ENCODE peak calls at places on chromosomes 3 and 15, in four cellular contexts. U is A549, F is ovary, T is HAP-1. D is an unnamed sample. For H3K4me1, the result is how much of the 10 kb centered on the place peaks cover.

GRCh38 chr3:49902511-49903345 is 945 bp downstream of the MST1R start:
- DNase-seq in U (no peak), F (peak), T (no peak), D (no peak)

GRCh38 chr3:30662836-30663235 is 56.4 kb downstream of the TGFBR2 start:
- DNase-seq in U (no peak), F (no peak), T (no peak), D (no peak)

GRCh38 chr3:158809642-158810041 is 7.8 kb downstream of the MFSD1 start:
- DNase-seq in U (no peak), F (no peak), T (no peak), D (no peak)

GRCh38 chr15:54462511-54462913 is 484.3 kb downstream of the UNC13C start:
- DNase-seq in U (no peak), F (no peak), T (no peak), D (no peak)

GRCh38 chr3:180911876-180912303 is 580 bp upstream of the FXR1 start:
- DNase-seq in U (no peak), F (no peak), T (no peak), D (no peak)

GRCh38 chr3:18238721-18239331 is 186.3 kb downstream of the SATB1 start:
- DNase-seq in U (no peak), F (no peak), T (no peak), D (no peak)

GRCh38 chr15:43187544-43188155 is 2.4 kb downstream of the CCNDBP1 start:
- DNase-seq in U (peak), F (no peak), T (no peak), D (peak)

GRCh38 chr3:124773351-124774304 is 43.4 kb downstream of the UMPS start:
- DNase-seq in U (no peak), F (no peak), T (no peak), D (no peak)

GRCh38 chr3:10852031-10852795 is 36.2 kb downstream of the SLC6A11 start:
- DNase-seq in U (no peak), F (no peak), T (no peak), D (no peak)

GRCh38 chr3:78507196-78507984 is 1260.4 kb downstream of the ROBO1 start:
- DNase-seq in U (no peak), F (no peak), T (peak), D (no peak)

GRCh38 chr3:95899494-95899893 is 914.9 kb upstream of the EPHA6 start:
- DNase-seq in U (no peak), F (no peak), T (no peak), D (no peak)

GRCh38 chr3:178170698-178171535 is 365.3 kb upstream of the KCNMB2 start:
- DNase-seq in U (peak), F (no peak), T (no peak), D (no peak)

GRCh38 chr3:39208463-39209055 is 16.2 kb upstream of the XIRP1 start:
- DNase-seq in U (peak), F (no peak), T (peak), D (no peak)

GRCh38 chr15:75731248-75732100 is 18.8 kb upstream of the CSPG4 start:
- DNase-seq in U (no peak), F (peak), T (peak), D (no peak)

GRCh38 chr15:62857411-62857853 is 185.1 kb upstream of the TPM1 start:
- DNase-seq in U (peak), F (no peak), T (no peak), D (peak)

GRCh38 chr15:68372291-68372811 is 59.6 kb downstream of the ITGA11 start:
- DNase-seq in U (peak), F (peak), T (peak), D (no peak)

GRCh38 chr3:127694467-127695215 is 21.9 kb downstream of the ABTB1 start:
- DNase-seq in U (peak), F (no peak), T (peak), D (peak)

GRCh38 chr3:16332904-16333426 is 68.0 kb downstream of the OXNAD1 start:
- DNase-seq in U (no peak), F (no peak), T (no peak), D (no peak)

GRCh38 chr15:56192659-56193442 is 50.8 kb downstream of the RFX7 start:
- DNase-seq in U (no peak), F (no peak), T (no peak), D (no peak)

GRCh38 chr3:71582612-71583568 is 638 bp downstream of the FOXP1 start:
- DNase-seq in U (peak), F (peak), T (peak), D (peak)

GRCh38 chr3:126939347-126939735 is 43.6 kb upstream of the PLXNA1 start:
- DNase-seq in U (peak), F (no peak), T (peak), D (no peak)

GRCh38 chr15:35690698-35691116 is 144.7 kb upstream of the DPH6 start:
- DNase-seq in U (no peak), F (no peak), T (no peak), D (no peak)

GRCh38 chr3:46406440-46406785 is 453 bp downstream of the CCR5AS start:
- DNase-seq in U (no peak), F (no peak), T (no peak), D (no peak)

GRCh38 chr15:75420698-75421097 is 30.8 kb downstream of the SIN3A start:
- DNase-seq in U (no peak), F (no peak), T (no peak), D (no peak)

GRCh38 chr3:122519693-122520092 is 5.0 kb upstream of the KPNA1 start:
- DNase-seq in U (no peak), F (no peak), T (no peak), D (no peak)

GRCh38 chr15:89389841-89390603 is 55.4 kb upstream of the POLG start:
- DNase-seq in U (no peak), F (no peak), T (no peak), D (no peak)
- H3K4me1 ChIP-seq in U (under half), F (under half), T (under half), D (under half)

GRCh38 chr15:66631616-66632263 is 65.9 kb upstream of the LCTL start:
- DNase-seq in U (no peak), F (no peak), T (no peak), D (no peak)
- H3K4me1 ChIP-seq in U (under half), F (under half), T (under half), D (under half)

DNA sequence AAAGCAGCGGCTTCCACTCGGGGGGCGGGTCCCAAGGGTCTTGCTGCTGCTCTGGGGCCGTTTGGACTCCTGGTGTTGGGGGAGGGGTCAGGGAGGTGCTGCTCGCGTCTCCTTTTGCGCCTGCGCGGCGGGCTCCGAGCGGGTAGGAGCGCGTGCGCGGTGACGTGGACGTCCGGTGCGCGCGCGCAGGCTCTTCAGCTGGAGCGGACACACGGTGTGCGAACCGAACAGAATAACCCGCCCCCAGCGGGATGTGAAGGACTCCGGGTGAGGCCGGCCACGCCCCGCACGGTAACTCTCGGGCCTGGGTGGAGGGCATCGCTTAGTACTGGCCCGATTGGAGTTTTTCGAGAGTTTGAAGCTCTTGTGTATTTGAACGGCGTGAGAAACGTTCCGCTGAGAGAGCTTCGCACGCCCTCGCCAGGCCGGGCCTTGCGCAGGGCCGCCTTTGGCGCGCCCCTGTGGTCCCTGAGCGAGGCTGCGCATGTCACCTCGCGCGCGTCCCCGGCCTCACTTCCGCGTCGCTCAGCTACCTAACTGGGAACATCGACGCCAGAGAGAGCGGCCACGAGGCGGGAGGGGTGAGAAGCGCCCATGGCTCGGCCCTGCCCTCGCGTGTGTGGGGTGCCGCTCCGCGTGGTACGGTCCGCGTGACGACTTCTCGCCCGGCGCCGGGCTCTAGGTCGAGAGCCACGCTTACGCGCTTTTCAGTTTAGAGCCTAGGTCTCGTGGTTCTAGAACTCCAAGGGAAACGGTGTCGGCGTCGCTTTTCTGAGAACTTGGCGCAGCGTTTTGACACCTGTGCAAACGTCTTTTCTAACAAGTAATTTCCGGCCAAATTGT is at the start of gene MGA:
- DNase-seq in U (peak), F (peak), T (peak), D (peak)
- H3K4me1 ChIP-seq in U (under half), F (under half), T (under half), D (under half)

DNA sequence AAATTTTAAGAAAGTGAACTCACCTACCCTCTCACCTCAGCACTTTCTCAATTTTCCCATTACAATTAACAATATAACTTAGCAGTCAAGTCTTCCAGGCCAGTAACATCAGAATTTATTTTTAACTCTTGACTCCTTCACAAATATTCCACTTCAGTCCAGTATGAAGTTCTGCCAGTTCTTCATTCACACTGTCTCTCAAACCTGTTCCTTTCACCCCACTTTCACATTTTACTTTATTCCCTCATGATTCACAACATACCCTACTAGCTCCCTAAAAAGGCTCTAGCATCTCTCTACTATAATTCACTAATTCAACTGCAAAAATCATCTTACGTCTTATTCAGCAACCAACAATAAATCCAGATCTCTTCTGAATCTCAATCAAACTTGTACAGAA is 3.8 kb downstream of the GSK3B start:
- DNase-seq in U (no peak), F (no peak), T (no peak), D (no peak)
- H3K4me1 ChIP-seq in U (under half), F (under half), T (under half), D (under half)

GRCh38 chr15:51846066-51846462 is 16.6 kb downstream of the TMOD3 start:
- DNase-seq in U (peak), F (no peak), T (no peak), D (no peak)
- H3K4me1 ChIP-seq in U (half or more), F (under half), T (under half), D (half or more)

DNA sequence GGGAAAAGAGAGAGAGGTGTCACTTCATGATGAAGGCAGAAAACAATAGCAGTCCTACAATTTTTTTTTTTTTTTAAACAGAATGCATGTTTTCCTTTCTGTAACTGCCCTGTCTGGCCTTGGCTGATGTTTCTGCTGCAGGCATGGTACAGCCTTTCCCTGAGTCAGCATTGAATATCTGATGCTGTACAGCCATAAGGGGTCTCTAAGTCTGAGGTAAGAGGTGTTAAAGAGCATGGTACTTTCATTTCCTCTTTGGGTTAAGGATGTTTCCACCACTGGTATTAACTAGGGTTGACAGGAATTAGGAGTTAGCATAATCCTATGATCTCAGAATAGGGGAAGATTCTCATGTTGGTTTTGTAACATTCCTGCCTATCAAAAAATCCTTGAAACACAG is 147.4 kb downstream of the CHST2 start:
- DNase-seq in U (no peak), F (no peak), T (no peak), D (no peak)
- H3K4me1 ChIP-seq in U (under half), F (under half), T (under half), D (under half)

GRCh38 chr15:99749386-99749785 is 16.1 kb upstream of the LYSMD4 start:
- DNase-seq in U (no peak), F (no peak), T (no peak), D (no peak)
- H3K4me1 ChIP-seq in U (under half), F (under half), T (under half), D (under half)

D was measured in CD8-positive, alpha-beta memory T cell.